ENCODE peak calls at places on chromosome 5, in nine cellular contexts. One of them, this sample, is unnamed.

GRCh38 chr5:66701244-66701643 is 105.1 kb downstream of the MAST4 start:
- DNase-seq in breast epithelium: no peak
- DNase-seq in heart left ventricle: no peak
- DNase-seq in fibroblast of lung: no peak
- DNase-seq in left ventricle myocardium inferior: no peak
- DNase-seq in lower lobe of right lung: no peak
- DNase-seq in cardiac muscle cell: no peak
- DNase-seq in PC-3: no peak
- DNase-seq in tibial nerve: no peak
- DNase-seq in this sample: no peak

GRCh38 chr5:156913719-156914370 is 49.2 kb downstream of the TIMD4 start:
- DNase-seq in tibial nerve: no peak
- DNase-seq in PC-3: no peak
- DNase-seq in heart left ventricle: no peak
- DNase-seq in fibroblast of lung: no peak
- DNase-seq in breast epithelium: no peak
- DNase-seq in cardiac muscle cell: no peak
- DNase-seq in left ventricle myocardium inferior: no peak
- DNase-seq in lower lobe of right lung: no peak
- DNase-seq in this sample: peak

GRCh38 chr5:145937432-145938250 is 1.3 kb downstream of the SH3RF2 start:
- DNase-seq in left ventricle myocardium inferior: no peak
- DNase-seq in lower lobe of right lung: no peak
- DNase-seq in tibial nerve: no peak
- DNase-seq in heart left ventricle: no peak
- DNase-seq in PC-3: peak
- DNase-seq in breast epithelium: no peak
- DNase-seq in fibroblast of lung: no peak
- DNase-seq in cardiac muscle cell: peak
- DNase-seq in this sample: no peak

GRCh38 chr5:115907177-115907576 is 55.1 kb upstream of the LVRN start:
- DNase-seq in tibial nerve: no peak
- DNase-seq in PC-3: no peak
- DNase-seq in fibroblast of lung: no peak
- DNase-seq in cardiac muscle cell: no peak
- DNase-seq in left ventricle myocardium inferior: no peak
- DNase-seq in lower lobe of right lung: no peak
- DNase-seq in breast epithelium: no peak
- DNase-seq in heart left ventricle: no peak
- DNase-seq in this sample: no peak

GRCh38 chr5:116409591-116410296 is 164.9 kb downstream of the SEMA6A start:
- DNase-seq in cardiac muscle cell: no peak
- DNase-seq in PC-3: no peak
- DNase-seq in tibial nerve: no peak
- DNase-seq in lower lobe of right lung: no peak
- DNase-seq in breast epithelium: no peak
- DNase-seq in fibroblast of lung: no peak
- DNase-seq in heart left ventricle: no peak
- DNase-seq in left ventricle myocardium inferior: no peak
- DNase-seq in this sample: no peak

GRCh38 chr5:19616821-19617220 is 371.2 kb downstream of the CDH18 start:
- DNase-seq in cardiac muscle cell: no peak
- DNase-seq in heart left ventricle: no peak
- DNase-seq in left ventricle myocardium inferior: no peak
- DNase-seq in fibroblast of lung: no peak
- DNase-seq in tibial nerve: no peak
- DNase-seq in PC-3: no peak
- DNase-seq in lower lobe of right lung: no peak
- DNase-seq in breast epithelium: no peak
- DNase-seq in this sample: no peak

GRCh38 chr5:54492196-54492595 is 25.4 kb upstream of the SNX18 start:
- DNase-seq in fibroblast of lung: no peak
- DNase-seq in breast epithelium: no peak
- DNase-seq in cardiac muscle cell: no peak
- DNase-seq in heart left ventricle: no peak
- DNase-seq in left ventricle myocardium inferior: no peak
- DNase-seq in PC-3: no peak
- DNase-seq in lower lobe of right lung: no peak
- DNase-seq in tibial nerve: no peak
- DNase-seq in this sample: no peak

GRCh38 chr5:67493676-67494075 is 297.1 kb upstream of the CD180 start:
- DNase-seq in heart left ventricle: peak
- DNase-seq in cardiac muscle cell: peak
- DNase-seq in PC-3: peak
- DNase-seq in left ventricle myocardium inferior: peak
- DNase-seq in tibial nerve: no peak
- DNase-seq in fibroblast of lung: peak
- DNase-seq in lower lobe of right lung: no peak
- DNase-seq in breast epithelium: no peak
- DNase-seq in this sample: no peak

GRCh38 chr5:137086289-137086838 is 412.8 kb downstream of the SPOCK1 start:
- DNase-seq in left ventricle myocardium inferior: no peak
- DNase-seq in tibial nerve: no peak
- DNase-seq in lower lobe of right lung: no peak
- DNase-seq in fibroblast of lung: no peak
- DNase-seq in breast epithelium: no peak
- DNase-seq in PC-3: no peak
- DNase-seq in heart left ventricle: no peak
- DNase-seq in cardiac muscle cell: no peak
- DNase-seq in this sample: no peak

GRCh38 chr5:55037046-55037771 is 13.2 kb downstream of the GZMK start:
- DNase-seq in PC-3: no peak
- DNase-seq in heart left ventricle: no peak
- DNase-seq in lower lobe of right lung: no peak
- DNase-seq in breast epithelium: no peak
- DNase-seq in tibial nerve: no peak
- DNase-seq in cardiac muscle cell: peak
- DNase-seq in left ventricle myocardium inferior: no peak
- DNase-seq in fibroblast of lung: peak
- DNase-seq in this sample: peak

DNA sequence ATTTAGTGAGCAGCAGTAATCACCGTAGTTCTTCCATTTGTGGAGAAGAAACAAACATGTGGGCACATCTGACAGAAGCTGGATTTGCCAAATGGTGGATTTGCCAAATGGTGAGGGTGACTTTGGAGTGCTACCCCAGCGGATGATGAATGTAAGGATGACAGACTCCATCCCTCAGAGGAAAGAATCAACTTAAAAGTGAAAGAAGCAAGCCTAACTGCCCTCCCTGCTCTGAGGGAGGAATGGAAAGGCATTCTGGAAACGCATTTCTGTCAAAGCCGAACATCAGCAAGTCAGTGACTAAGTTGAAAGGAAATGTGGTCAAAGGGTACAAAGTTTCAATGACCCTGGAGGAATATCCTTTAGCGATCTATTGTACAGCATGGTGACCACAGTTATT is 143.5 kb downstream of the GPBP1 start:
- DNase-seq in fibroblast of lung: no peak
- DNase-seq in left ventricle myocardium inferior: no peak
- DNase-seq in breast epithelium: no peak
- DNase-seq in tibial nerve: no peak
- DNase-seq in lower lobe of right lung: no peak
- DNase-seq in PC-3: no peak
- DNase-seq in heart left ventricle: no peak
- DNase-seq in cardiac muscle cell: peak
- DNase-seq in this sample: no peak
- H3K27ac ChIP-seq in fibroblast of lung: peak
- H3K27ac ChIP-seq in left ventricle myocardium inferior: no peak
- H3K27ac ChIP-seq in breast epithelium: peak
- H3K27ac ChIP-seq in tibial nerve: peak
- H3K27ac ChIP-seq in lower lobe of right lung: no peak
- H3K27ac ChIP-seq in PC-3: no peak
- H3K27ac ChIP-seq in heart left ventricle: no peak
- H3K27ac ChIP-seq in cardiac muscle cell: peak
- H3K27ac ChIP-seq in this sample: no peak

GRCh38 chr5:99019254-99019653 is 90.4 kb upstream of the CHD1 start:
- DNase-seq in PC-3: no peak
- DNase-seq in lower lobe of right lung: no peak
- DNase-seq in left ventricle myocardium inferior: no peak
- DNase-seq in fibroblast of lung: no peak
- DNase-seq in breast epithelium: no peak
- DNase-seq in cardiac muscle cell: no peak
- DNase-seq in heart left ventricle: no peak
- DNase-seq in tibial nerve: no peak
- DNase-seq in this sample: no peak
- TF ChIP-seq CTCF in PC-3: no peak
- TF ChIP-seq CTCF in lower lobe of right lung: no peak
- TF ChIP-seq CTCF in left ventricle myocardium inferior: no peak
- TF ChIP-seq CTCF in fibroblast of lung: no peak
- TF ChIP-seq CTCF in breast epithelium: no peak
- TF ChIP-seq CTCF in cardiac muscle cell: no peak
- TF ChIP-seq CTCF in heart left ventricle: no peak
- TF ChIP-seq CTCF in tibial nerve: no peak
- TF ChIP-seq CTCF in this sample: no peak

GRCh38 chr5:171966270-171966669 is 40.2 kb downstream of the FBXW11 start:
- DNase-seq in tibial nerve: no peak
- DNase-seq in left ventricle myocardium inferior: no peak
- DNase-seq in PC-3: no peak
- DNase-seq in cardiac muscle cell: no peak
- DNase-seq in breast epithelium: no peak
- DNase-seq in fibroblast of lung: no peak
- DNase-seq in heart left ventricle: no peak
- DNase-seq in lower lobe of right lung: no peak
- DNase-seq in this sample: no peak

GRCh38 chr5:171965740-171966139 is 40.7 kb downstream of the FBXW11 start:
- DNase-seq in PC-3: no peak
- DNase-seq in left ventricle myocardium inferior: no peak
- DNase-seq in cardiac muscle cell: no peak
- DNase-seq in lower lobe of right lung: no peak
- DNase-seq in breast epithelium: no peak
- DNase-seq in fibroblast of lung: no peak
- DNase-seq in heart left ventricle: no peak
- DNase-seq in tibial nerve: no peak
- DNase-seq in this sample: no peak

GRCh38 chr5:171968512-171968911 is 37.9 kb downstream of the FBXW11 start:
- DNase-seq in lower lobe of right lung: no peak
- DNase-seq in PC-3: no peak
- DNase-seq in cardiac muscle cell: no peak
- DNase-seq in left ventricle myocardium inferior: no peak
- DNase-seq in breast epithelium: no peak
- DNase-seq in heart left ventricle: no peak
- DNase-seq in fibroblast of lung: no peak
- DNase-seq in tibial nerve: no peak
- DNase-seq in this sample: no peak

GRCh38 chr5:171969288-171969880 is 37.1 kb downstream of the FBXW11 start:
- DNase-seq in left ventricle myocardium inferior: no peak
- DNase-seq in PC-3: no peak
- DNase-seq in breast epithelium: no peak
- DNase-seq in tibial nerve: no peak
- DNase-seq in fibroblast of lung: no peak
- DNase-seq in heart left ventricle: no peak
- DNase-seq in lower lobe of right lung: no peak
- DNase-seq in cardiac muscle cell: no peak
- DNase-seq in this sample: no peak

GRCh38 chr5:171966964-171967363 is 39.5 kb downstream of the FBXW11 start:
- DNase-seq in cardiac muscle cell: no peak
- DNase-seq in lower lobe of right lung: no peak
- DNase-seq in breast epithelium: no peak
- DNase-seq in PC-3: no peak
- DNase-seq in tibial nerve: no peak
- DNase-seq in fibroblast of lung: no peak
- DNase-seq in heart left ventricle: no peak
- DNase-seq in left ventricle myocardium inferior: no peak
- DNase-seq in this sample: no peak
- H3K27ac ChIP-seq in cardiac muscle cell: peak
- H3K27ac ChIP-seq in lower lobe of right lung: no peak
- H3K27ac ChIP-seq in breast epithelium: no peak
- H3K27ac ChIP-seq in PC-3: no peak
- H3K27ac ChIP-seq in tibial nerve: no peak
- H3K27ac ChIP-seq in fibroblast of lung: no peak
- H3K27ac ChIP-seq in heart left ventricle: no peak
- H3K27ac ChIP-seq in left ventricle myocardium inferior: peak
- H3K27ac ChIP-seq in this sample: no peak

GRCh38 chr5:108341866-108342265 is 40.0 kb downstream of the FBXL17 start:
- DNase-seq in cardiac muscle cell: no peak
- DNase-seq in lower lobe of right lung: no peak
- DNase-seq in left ventricle myocardium inferior: no peak
- DNase-seq in heart left ventricle: no peak
- DNase-seq in tibial nerve: no peak
- DNase-seq in PC-3: no peak
- DNase-seq in breast epithelium: no peak
- DNase-seq in fibroblast of lung: no peak
- DNase-seq in this sample: no peak

GRCh38 chr5:108340131-108340530 is 41.8 kb downstream of the FBXL17 start:
- DNase-seq in tibial nerve: no peak
- DNase-seq in fibroblast of lung: no peak
- DNase-seq in lower lobe of right lung: no peak
- DNase-seq in PC-3: no peak
- DNase-seq in breast epithelium: no peak
- DNase-seq in cardiac muscle cell: no peak
- DNase-seq in left ventricle myocardium inferior: no peak
- DNase-seq in heart left ventricle: no peak
- DNase-seq in this sample: no peak

GRCh38 chr5:108344103-108344822 is 37.6 kb downstream of the FBXL17 start:
- DNase-seq in breast epithelium: no peak
- DNase-seq in tibial nerve: no peak
- DNase-seq in cardiac muscle cell: no peak
- DNase-seq in PC-3: no peak
- DNase-seq in heart left ventricle: no peak
- DNase-seq in lower lobe of right lung: no peak
- DNase-seq in fibroblast of lung: no peak
- DNase-seq in left ventricle myocardium inferior: no peak
- DNase-seq in this sample: no peak

GRCh38 chr5:108345541-108346171 is 36.2 kb downstream of the FBXL17 start:
- DNase-seq in left ventricle myocardium inferior: no peak
- DNase-seq in cardiac muscle cell: peak
- DNase-seq in lower lobe of right lung: no peak
- DNase-seq in PC-3: peak
- DNase-seq in tibial nerve: no peak
- DNase-seq in fibroblast of lung: peak
- DNase-seq in heart left ventricle: no peak
- DNase-seq in breast epithelium: no peak
- DNase-seq in this sample: no peak
- TF ChIP-seq CTCF in left ventricle myocardium inferior: peak
- TF ChIP-seq CTCF in cardiac muscle cell: no peak
- TF ChIP-seq CTCF in lower lobe of right lung: peak
- TF ChIP-seq CTCF in PC-3: peak
- TF ChIP-seq CTCF in tibial nerve: no peak
- TF ChIP-seq CTCF in fibroblast of lung: peak
- TF ChIP-seq CTCF in heart left ventricle: peak
- TF ChIP-seq CTCF in breast epithelium: peak
- TF ChIP-seq CTCF in this sample: peak

GRCh38 chr5:173828952-173829351 is 59.2 kb upstream of the CPEB4 start:
- DNase-seq in lower lobe of right lung: no peak
- DNase-seq in PC-3: no peak
- DNase-seq in tibial nerve: no peak
- DNase-seq in fibroblast of lung: no peak
- DNase-seq in breast epithelium: no peak
- DNase-seq in left ventricle myocardium inferior: no peak
- DNase-seq in heart left ventricle: no peak
- DNase-seq in cardiac muscle cell: no peak
- DNase-seq in this sample: no peak
- H3K27ac ChIP-seq in lower lobe of right lung: no peak
- H3K27ac ChIP-seq in PC-3: no peak
- H3K27ac ChIP-seq in tibial nerve: no peak
- H3K27ac ChIP-seq in fibroblast of lung: no peak
- H3K27ac ChIP-seq in breast epithelium: no peak
- H3K27ac ChIP-seq in left ventricle myocardium inferior: no peak
- H3K27ac ChIP-seq in heart left ventricle: no peak
- H3K27ac ChIP-seq in cardiac muscle cell: no peak
- H3K27ac ChIP-seq in this sample: no peak

This sample was measured in CD8-positive, alpha-beta T cell.